ENCODE peak calls at places on chromosomes 4 and X, in four cellular contexts. A is cardiac muscle cell, E is dorsolateral prefrontal cortex, O is fibroblast of the aortic adventitia. F is an unnamed sample.

GRCh38 chr4:84568496-84568895 is 14.4 kb upstream of the CDS1 start:
- DNase-seq in A (peak), E (no peak), O (peak), F (no peak)

GRCh38 chr4:158282252-158282651 is 72.0 kb downstream of the TMEM144 start:
- DNase-seq in A (peak), E (no peak), O (peak), F (no peak)

GRCh38 chr4:177681902-177682301 is 239.7 kb upstream of the AGA start:
- DNase-seq in A (no peak), E (no peak), O (no peak), F (no peak)

GRCh38 chr4:121094297-121094966 is 22.1 kb upstream of the NDNF start:
- DNase-seq in A (no peak), E (no peak), O (no peak), F (no peak)

GRCh38 chr4:77433102-77433733 is 172.4 kb upstream of the CXCL13 start:
- DNase-seq in A (peak), E (no peak), O (peak), F (no peak)

GRCh38 chr4:96154676-96155075 is 314.8 kb downstream of the PDHA2 start:
- DNase-seq in A (no peak), E (no peak), O (no peak), F (no peak)

GRCh38 chr4:107978716-107979451 is 10.8 kb upstream of the HADH start:
- DNase-seq in A (no peak), E (peak), O (no peak), F (no peak)

GRCh38 chrX:3262906-3263305 is 83.5 kb downstream of the MXRA5 start:
- DNase-seq in A (peak), E (no peak), O (peak), F (no peak)

GRCh38 chr4:141643557-141643956 is 7.2 kb downstream of the IL15 start:
- DNase-seq in A (no peak), E (no peak), O (peak), F (no peak)

GRCh38 chrX:153688900-153689590 is 1.3 kb downstream of the SLC6A8 start:
- DNase-seq in A (peak), E (peak), O (peak), F (peak)

GRCh38 chrX:66994729-66995128 is 355.9 kb upstream of the EDA2R start:
- DNase-seq in A (no peak), E (no peak), O (no peak), F (no peak)

F was measured in body of pancreas.